ENCODE peak calls at places on chromosomes 4 and X, in four cellular contexts. One of them, this sample, is unnamed. For H3K4me1, the result is how much of the 10 kb centered on the place peaks cover.

GRCh38 chrX:151896734-151897474 is 15.8 kb upstream of the MAGEA4 start:
- DNase-seq in A549: peak
- DNase-seq in IMR-90: peak
- DNase-seq in neuronal stem cell: no peak
- DNase-seq in this sample: no peak

GRCh38 chr4:40838742-40839141 is 89.0 kb downstream of the NSUN7 start:
- DNase-seq in A549: peak
- DNase-seq in IMR-90: peak
- DNase-seq in neuronal stem cell: no peak
- DNase-seq in this sample: peak

GRCh38 chr4:68963389-68963788 is 11.8 kb upstream of the UGT2A3 start:
- DNase-seq in A549: no peak
- DNase-seq in IMR-90: no peak
- DNase-seq in neuronal stem cell: no peak
- DNase-seq in this sample: no peak

GRCh38 chrX:154308108-154308946 is 12.7 kb downstream of the TKTL1 start:
- DNase-seq in A549: peak
- DNase-seq in IMR-90: peak
- DNase-seq in neuronal stem cell: peak
- DNase-seq in this sample: peak

GRCh38 chrX:28398352-28398751 is 188.9 kb upstream of the IL1RAPL1 start:
- DNase-seq in A549: no peak
- DNase-seq in IMR-90: no peak
- DNase-seq in neuronal stem cell: no peak
- DNase-seq in this sample: no peak

GRCh38 chrX:105515561-105515960 is 295.1 kb upstream of the TEX13A start:
- DNase-seq in A549: no peak
- DNase-seq in IMR-90: no peak
- DNase-seq in neuronal stem cell: no peak
- DNase-seq in this sample: no peak

GRCh38 chrX:68835468-68835867 is 6.6 kb downstream of the EFNB1 start:
- DNase-seq in A549: no peak
- DNase-seq in IMR-90: no peak
- DNase-seq in neuronal stem cell: no peak
- DNase-seq in this sample: no peak

GRCh38 chr4:181578911-181579310 is 664.3 kb upstream of the TENM3 start:
- DNase-seq in A549: no peak
- DNase-seq in IMR-90: no peak
- DNase-seq in neuronal stem cell: no peak
- DNase-seq in this sample: no peak

GRCh38 chr4:71553605-71554004 is 214.8 kb downstream of the SLC4A4 start:
- DNase-seq in A549: peak
- DNase-seq in IMR-90: peak
- DNase-seq in neuronal stem cell: no peak
- DNase-seq in this sample: peak

GRCh38 chrX:10171291-10171690 is 14.5 kb downstream of the CLCN4 start:
- DNase-seq in A549: no peak
- DNase-seq in IMR-90: no peak
- DNase-seq in neuronal stem cell: no peak
- DNase-seq in this sample: no peak

GRCh38 chr4:88187766-88188165 is 29.3 kb upstream of the ABCG2 start:
- DNase-seq in A549: no peak
- DNase-seq in IMR-90: peak
- DNase-seq in neuronal stem cell: no peak
- DNase-seq in this sample: no peak

GRCh38 chr4:105399535-105400161 is 74.2 kb downstream of the PPA2 start:
- DNase-seq in A549: peak
- DNase-seq in IMR-90: peak
- DNase-seq in neuronal stem cell: no peak
- DNase-seq in this sample: no peak

GRCh38 chr4:158462611-158463010 is 59.1 kb upstream of the RXFP1 start:
- DNase-seq in A549: no peak
- DNase-seq in IMR-90: no peak
- DNase-seq in neuronal stem cell: no peak
- DNase-seq in this sample: no peak

GRCh38 chr4:14853186-14853946 is 148.9 kb upstream of the CPEB2 start:
- DNase-seq in A549: peak
- DNase-seq in IMR-90: peak
- DNase-seq in neuronal stem cell: no peak
- DNase-seq in this sample: no peak

GRCh38 chr4:138909605-138910004 is 106.0 kb upstream of the NOCT start:
- DNase-seq in A549: no peak
- DNase-seq in IMR-90: no peak
- DNase-seq in neuronal stem cell: no peak
- DNase-seq in this sample: no peak

GRCh38 chr4:7686166-7686870 is 251.6 kb upstream of the PSAPL1 start:
- DNase-seq in A549: no peak
- DNase-seq in IMR-90: no peak
- DNase-seq in neuronal stem cell: no peak
- DNase-seq in this sample: no peak

GRCh38 chr4:127782275-127783025 is at the start of gene HSPA4L:
- DNase-seq in A549: peak
- DNase-seq in IMR-90: peak
- DNase-seq in neuronal stem cell: peak
- DNase-seq in this sample: peak

GRCh38 chr4:98261291-98262271 is at the start of gene RAP1GDS1:
- DNase-seq in A549: peak
- DNase-seq in IMR-90: peak
- DNase-seq in neuronal stem cell: peak
- DNase-seq in this sample: peak

GRCh38 chr4:53716011-53716410 is 124.7 kb upstream of the LNX1 start:
- DNase-seq in A549: no peak
- DNase-seq in IMR-90: peak
- DNase-seq in neuronal stem cell: no peak
- DNase-seq in this sample: no peak

GRCh38 chrX:19866626-19867410 is 20.6 kb downstream of the SH3KBP1 start:
- DNase-seq in A549: no peak
- DNase-seq in IMR-90: no peak
- DNase-seq in neuronal stem cell: no peak
- DNase-seq in this sample: no peak

GRCh38 chrX:19869195-19869594 is 18.2 kb downstream of the SH3KBP1 start:
- DNase-seq in A549: no peak
- DNase-seq in IMR-90: no peak
- DNase-seq in neuronal stem cell: no peak
- DNase-seq in this sample: peak

GRCh38 chrX:19865567-19866363 is 21.6 kb downstream of the SH3KBP1 start:
- DNase-seq in A549: no peak
- DNase-seq in IMR-90: no peak
- DNase-seq in neuronal stem cell: no peak
- DNase-seq in this sample: peak

GRCh38 chrX:19867411-19867732 is 20.0 kb downstream of the SH3KBP1 start:
- DNase-seq in A549: no peak
- DNase-seq in IMR-90: peak
- DNase-seq in neuronal stem cell: no peak
- DNase-seq in this sample: no peak

GRCh38 chrX:19867938-19868337 is 19.5 kb downstream of the SH3KBP1 start:
- DNase-seq in A549: no peak
- DNase-seq in IMR-90: no peak
- DNase-seq in neuronal stem cell: no peak
- DNase-seq in this sample: no peak
- H3K4me2 ChIP-seq in A549: no peak
- H3K4me2 ChIP-seq in IMR-90: no peak
- H3K4me2 ChIP-seq in neuronal stem cell: no peak
- H3K4me2 ChIP-seq in this sample: peak

GRCh38 chr4:169652535-169652934 is 32.2 kb downstream of the CLCN3 start:
- DNase-seq in A549: no peak
- DNase-seq in IMR-90: no peak
- DNase-seq in neuronal stem cell: no peak
- DNase-seq in this sample: no peak

GRCh38 chr4:169650227-169650936 is 30.0 kb downstream of the CLCN3 start:
- DNase-seq in A549: no peak
- DNase-seq in IMR-90: no peak
- DNase-seq in neuronal stem cell: no peak
- DNase-seq in this sample: no peak

GRCh38 chr4:169645627-169646026 is 25.2 kb downstream of the CLCN3 start:
- DNase-seq in A549: no peak
- DNase-seq in IMR-90: no peak
- DNase-seq in neuronal stem cell: no peak
- DNase-seq in this sample: no peak

GRCh38 chr4:169644802-169645201 is 24.4 kb downstream of the CLCN3 start:
- DNase-seq in A549: no peak
- DNase-seq in IMR-90: no peak
- DNase-seq in neuronal stem cell: no peak
- DNase-seq in this sample: no peak

GRCh38 chr4:169649545-169650226 is 29.3 kb downstream of the CLCN3 start:
- DNase-seq in A549: no peak
- DNase-seq in IMR-90: no peak
- DNase-seq in neuronal stem cell: no peak
- DNase-seq in this sample: no peak
- H3K27ac ChIP-seq in A549: no peak
- H3K27ac ChIP-seq in IMR-90: no peak
- H3K27ac ChIP-seq in neuronal stem cell: no peak
- H3K27ac ChIP-seq in this sample: no peak

GRCh38 chr4:186698525-186698924 is 25.1 kb downstream of the FAT1 start:
- DNase-seq in A549: no peak
- DNase-seq in IMR-90: no peak
- DNase-seq in neuronal stem cell: no peak
- DNase-seq in this sample: no peak
- H3K4me1 ChIP-seq in A549: under half
- H3K4me1 ChIP-seq in IMR-90: under half
- H3K4me1 ChIP-seq in neuronal stem cell: under half
- H3K4me1 ChIP-seq in this sample: under half

GRCh38 chr4:140806175-140806574 is 50.0 kb upstream of the TBC1D9 start:
- DNase-seq in A549: no peak
- DNase-seq in IMR-90: no peak
- DNase-seq in neuronal stem cell: no peak
- DNase-seq in this sample: no peak

GRCh38 chr4:140805293-140805692 is 49.1 kb upstream of the TBC1D9 start:
- DNase-seq in A549: no peak
- DNase-seq in IMR-90: no peak
- DNase-seq in neuronal stem cell: no peak
- DNase-seq in this sample: no peak

GRCh38 chr4:140811429-140811828 is 55.2 kb upstream of the TBC1D9 start:
- DNase-seq in A549: no peak
- DNase-seq in IMR-90: no peak
- DNase-seq in neuronal stem cell: no peak
- DNase-seq in this sample: no peak

GRCh38 chr4:140809671-140810070 is 53.5 kb upstream of the TBC1D9 start:
- DNase-seq in A549: no peak
- DNase-seq in IMR-90: no peak
- DNase-seq in neuronal stem cell: no peak
- DNase-seq in this sample: no peak

DNA sequence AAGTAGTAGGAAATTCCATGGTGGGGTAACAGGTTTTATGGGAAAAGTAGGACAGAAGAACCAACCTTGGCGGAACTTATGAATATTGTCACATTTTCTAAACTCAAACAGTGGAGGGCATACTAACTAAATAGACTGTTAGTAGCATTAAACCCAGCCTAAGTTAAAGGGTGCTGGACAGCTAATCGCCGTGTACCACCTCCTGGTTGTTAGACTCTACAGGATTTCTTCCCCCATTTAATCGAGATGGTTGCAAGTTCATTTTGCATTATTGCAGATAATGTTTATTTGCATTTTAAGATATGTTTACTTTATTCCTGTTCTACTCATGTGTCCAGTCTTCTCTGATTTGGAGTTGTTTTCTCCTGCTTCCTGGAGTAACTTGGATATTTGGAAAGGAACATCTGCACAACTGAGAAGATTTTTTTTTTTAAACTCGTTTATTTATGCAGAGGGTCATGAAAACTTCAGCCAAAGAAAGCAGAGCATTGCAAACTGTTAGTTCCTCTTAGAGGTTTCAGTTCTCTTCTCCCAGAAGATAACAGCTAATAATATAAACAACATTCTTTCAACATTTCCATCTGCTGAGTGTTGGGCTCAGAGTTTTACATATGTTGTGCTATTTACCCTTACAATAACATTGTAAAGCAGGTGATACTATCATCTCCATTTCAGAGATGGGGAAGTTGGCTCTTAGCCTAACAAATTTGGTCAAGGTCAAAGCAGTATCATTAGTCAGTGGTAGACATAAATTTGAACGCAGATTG is 51.5 kb upstream of the TBC1D9 start:
- DNase-seq in A549: no peak
- DNase-seq in IMR-90: peak
- DNase-seq in neuronal stem cell: no peak
- DNase-seq in this sample: peak
- H3K4me2 ChIP-seq in A549: no peak
- H3K4me2 ChIP-seq in IMR-90: peak
- H3K4me2 ChIP-seq in neuronal stem cell: no peak
- H3K4me2 ChIP-seq in this sample: peak

DNA sequence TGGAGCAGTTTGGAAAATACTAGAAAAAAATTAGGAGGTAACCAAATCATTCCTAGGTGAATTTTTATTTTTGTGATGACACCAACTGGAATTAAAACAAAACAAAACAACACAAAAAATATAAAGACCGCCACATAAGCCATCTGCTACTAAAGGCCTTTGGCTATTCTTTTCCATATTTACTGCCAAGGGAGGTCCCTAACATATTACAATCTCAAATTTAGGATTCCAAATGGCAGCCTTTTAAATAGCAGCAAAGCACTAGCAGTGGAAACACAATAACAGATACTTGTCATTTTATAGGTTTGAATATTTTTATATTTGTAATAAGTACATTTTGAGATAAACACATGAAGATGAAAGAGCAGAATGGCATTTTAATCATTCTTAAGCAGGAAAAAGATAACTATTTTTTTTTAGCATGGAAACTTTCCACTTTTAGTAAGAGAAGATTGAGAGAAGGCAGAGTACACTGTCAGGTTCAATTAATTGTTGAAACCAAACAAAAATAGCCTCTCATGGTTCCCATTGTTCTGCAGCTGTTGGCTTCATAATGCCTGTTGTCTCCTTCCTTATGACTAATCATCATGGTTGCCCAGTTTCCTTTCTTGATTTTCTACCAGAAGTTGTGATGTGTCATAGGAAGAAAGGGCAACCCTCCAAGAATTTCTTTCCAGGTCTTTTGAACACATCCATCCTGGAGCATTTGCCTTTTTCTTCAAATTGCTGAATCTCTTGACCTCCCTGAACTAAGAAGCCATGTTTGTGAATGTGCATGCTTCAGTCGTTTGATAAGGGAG is 219.0 kb upstream of the EMCN start:
- DNase-seq in A549: peak
- DNase-seq in IMR-90: peak
- DNase-seq in neuronal stem cell: peak
- DNase-seq in this sample: no peak
- H3K27ac ChIP-seq in A549: peak
- H3K27ac ChIP-seq in IMR-90: no peak
- H3K27ac ChIP-seq in neuronal stem cell: no peak
- H3K27ac ChIP-seq in this sample: no peak

GRCh38 chrX:119625843-119626242 is 19.6 kb upstream of the NKRF start:
- DNase-seq in A549: no peak
- DNase-seq in IMR-90: no peak
- DNase-seq in neuronal stem cell: no peak
- DNase-seq in this sample: no peak

GRCh38 chrX:119624951-119625668 is 18.9 kb upstream of the NKRF start:
- DNase-seq in A549: no peak
- DNase-seq in IMR-90: no peak
- DNase-seq in neuronal stem cell: no peak
- DNase-seq in this sample: no peak

GRCh38 chrX:119622356-119623232 is 16.4 kb upstream of the NKRF start:
- DNase-seq in A549: no peak
- DNase-seq in IMR-90: peak
- DNase-seq in neuronal stem cell: no peak
- DNase-seq in this sample: no peak

GRCh38 chrX:119618439-119618838 is 12.2 kb upstream of the NKRF start:
- DNase-seq in A549: no peak
- DNase-seq in IMR-90: no peak
- DNase-seq in neuronal stem cell: no peak
- DNase-seq in this sample: peak

GRCh38 chrX:119624417-119624816 is 18.2 kb upstream of the NKRF start:
- DNase-seq in A549: no peak
- DNase-seq in IMR-90: no peak
- DNase-seq in neuronal stem cell: no peak
- DNase-seq in this sample: no peak
- H3K4me1 ChIP-seq in A549: under half
- H3K4me1 ChIP-seq in IMR-90: under half
- H3K4me1 ChIP-seq in neuronal stem cell: under half
- H3K4me1 ChIP-seq in this sample: under half

This sample was measured in Karpas-422.